ENCODE peak calls at places on chromosomes 13 and 19, in six cellular contexts. L, Z, X, G, P and M are unnamed samples.
A peak's percentile ranks its signal among the peaks of the same experiment; 100 is the strongest.

GRCh38 chr13:101053289-101053688 is 363.0 kb downstream of the NALCN start:
- DNase-seq in L (no peak), Z (no peak), X (no peak), G (no peak), P (peak; percentile 4), M (no peak)

GRCh38 chr13:95341441-95341840 is 40.2 kb upstream of the ABCC4 start:
- DNase-seq in L (no peak), Z (no peak), X (no peak), G (no peak), P (peak; percentile 80), M (no peak)

GRCh38 chr19:55677572-55678028 is 2.6 kb downstream of the EPN1 start:
- DNase-seq in L (no peak), Z (peak; percentile 56), X (peak; percentile 34), G (no peak), P (no peak), M (peak; percentile 67)

GRCh38 chr13:112842343-112842856 is 126.6 kb upstream of the MCF2L start:
- DNase-seq in L (no peak), Z (no peak), X (no peak), G (no peak), P (no peak), M (no peak)

GRCh38 chr13:101626925-101627555 is 174.6 kb downstream of the ITGBL1 start:
- DNase-seq in L (no peak), Z (no peak), X (no peak), G (no peak), P (no peak), M (no peak)

GRCh38 chr13:30464496-30465351 is 1.0 kb downstream of the HMGB1 start:
- DNase-seq in L (peak; percentile 87), Z (peak; percentile 77), X (peak; percentile 71), G (peak; percentile 34), P (peak; percentile 87), M (peak; percentile 69)

GRCh38 chr19:35349614-35350521 is 2.2 kb downstream of the FFAR1 start:
- DNase-seq in L (no peak), Z (no peak), X (no peak), G (no peak), P (no peak), M (no peak)

GRCh38 chr19:611506-611869 is 21.8 kb downstream of the HCN2 start:
- DNase-seq in L (no peak), Z (no peak), X (no peak), G (peak; percentile 76), P (peak; percentile 97), M (no peak)

GRCh38 chr13:46388308-46388707 is 1.3 kb upstream of the RUBCNL start:
- DNase-seq in L (no peak), Z (no peak), X (no peak), G (no peak), P (no peak), M (no peak)

GRCh38 chr13:46386426-46386995 is 541 bp downstream of the RUBCNL start:
- DNase-seq in L (peak; percentile 38), Z (no peak), X (no peak), G (no peak), P (peak; percentile 20), M (no peak)

GRCh38 chr13:46383383-46383782 is 3.7 kb downstream of the RUBCNL start:
- DNase-seq in L (no peak), Z (no peak), X (peak; percentile 35), G (no peak), P (peak; percentile 42), M (no peak)

GRCh38 chr13:46386996-46387851 is at the start of gene RUBCNL:
- DNase-seq in L (peak; percentile 70), Z (no peak), X (peak; percentile 32), G (no peak), P (peak; percentile 31), M (no peak)

GRCh38 chr13:46385946-46386345 is 1.1 kb downstream of the RUBCNL start:
- DNase-seq in L (no peak), Z (no peak), X (no peak), G (no peak), P (no peak), M (no peak)
- H3K4me3 ChIP-seq in L (peak overlapping the region; percentile 55), Z (no peak overlapping the region), X (no peak overlapping the region), G (no peak overlapping the region), P (no peak overlapping the region), M (no peak overlapping the region)

GRCh38 chr19:33294058-33294798 is 8.1 kb downstream of the CEBPA start:
- DNase-seq in L (no peak), Z (no peak), X (no peak), G (no peak), P (no peak), M (no peak)
- H3K4me3 ChIP-seq in L (no peak overlapping the region), Z (no peak overlapping the region), X (no peak overlapping the region), G (no peak overlapping the region), P (no peak overlapping the region), M (no peak overlapping the region)

GRCh38 chr13:99996177-99996705 is 14.7 kb downstream of the ZIC2 start:
- DNase-seq in L (no peak), Z (no peak), X (no peak), G (no peak), P (no peak), M (no peak)
- H3K4me3 ChIP-seq in L (no peak overlapping the region), Z (no peak overlapping the region), X (no peak overlapping the region), G (no peak overlapping the region), P (no peak overlapping the region), M (no peak overlapping the region)

GRCh38 chr13:110525328-110526319 is 35.9 kb downstream of the RAB20 start:
- DNase-seq in L (no peak), Z (peak; percentile 84), X (no peak), G (no peak), P (no peak), M (no peak)

GRCh38 chr13:110521946-110522345 is 39.6 kb downstream of the RAB20 start:
- DNase-seq in L (no peak), Z (peak; percentile 40), X (peak; percentile 97), G (no peak), P (no peak), M (no peak)

GRCh38 chr13:110523838-110524237 is 37.7 kb downstream of the RAB20 start:
- DNase-seq in L (no peak), Z (no peak), X (no peak), G (no peak), P (no peak), M (no peak)

GRCh38 chr13:110523180-110523579 is 38.3 kb downstream of the RAB20 start:
- DNase-seq in L (no peak), Z (no peak), X (no peak), G (no peak), P (no peak), M (no peak)

DNA sequence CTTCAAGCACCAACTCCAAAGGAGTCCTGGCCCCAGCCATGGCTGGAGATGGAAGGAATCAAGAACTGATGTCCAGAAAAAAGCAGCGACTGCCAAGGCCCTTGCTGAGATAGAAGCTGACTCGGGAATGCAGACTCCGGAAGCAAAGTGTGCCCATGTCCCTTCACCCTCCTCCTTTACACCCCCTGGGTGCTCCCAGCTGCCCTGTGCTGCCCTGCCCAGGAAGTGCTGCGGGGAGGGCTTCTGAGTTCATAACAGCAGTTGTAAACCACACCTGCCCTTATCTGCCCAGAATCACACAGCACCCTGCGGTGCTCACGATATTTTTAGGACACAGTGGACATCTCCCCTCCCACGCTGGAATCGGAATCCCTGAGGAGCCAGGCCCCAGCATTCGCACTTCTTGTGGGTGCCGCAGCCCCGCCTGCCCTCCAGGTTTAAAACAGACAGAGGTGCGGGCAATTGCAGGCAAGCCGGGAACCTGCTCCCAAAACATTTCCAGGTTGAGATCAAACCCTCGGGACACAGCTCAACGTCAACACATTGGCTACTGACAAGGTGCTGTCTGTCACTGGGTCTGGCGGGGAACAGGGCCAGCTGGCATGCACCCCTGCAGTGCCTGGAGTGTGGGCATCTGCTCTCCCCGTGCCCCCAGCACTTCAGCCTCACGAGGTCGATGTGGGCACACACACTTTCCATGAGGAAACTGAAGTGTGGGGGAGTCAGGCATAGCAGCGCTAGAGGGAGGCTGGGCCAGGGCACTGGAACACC is 36.9 kb downstream of the RAB20 start:
- DNase-seq in L (no peak), Z (no peak), X (peak; percentile 91), G (no peak), P (no peak), M (peak; percentile 62)
- H3K4me3 ChIP-seq in L (no peak overlapping the region), Z (no peak overlapping the region), X (no peak overlapping the region), G (no peak overlapping the region), P (no peak overlapping the region), M (no peak overlapping the region)